ENCODE peak calls at places on chromosomes 1 and 21, in eight cellular contexts. K is foreskin fibroblast, T is skeletal muscle cell, A is mesenchymal stem cell, H is IMR-90, R is cardiac muscle cell, D is RWPE2, S is fibroblast of mammary gland. V is an unnamed sample.

GRCh38 chr1:3564921-3565831 is 46.1 kb downstream of the MEGF6 start:
- DNase-seq in K (no peak), T (no peak), A (peak), H (peak), R (peak), D (no peak), S (peak), V (peak)

GRCh38 chr21:45051580-45052434 is 22.6 kb upstream of the ADARB1 start:
- DNase-seq in K (no peak), T (no peak), A (no peak), H (no peak), R (no peak), D (peak), S (no peak), V (no peak)

GRCh38 chr1:98761238-98761637 is 99.7 kb downstream of the SNX7 start:
- DNase-seq in K (no peak), T (no peak), A (no peak), H (no peak), R (no peak), D (no peak), S (peak), V (peak)

GRCh38 chr1:223748773-223749733 is 36.7 kb downstream of the CAPN2 start:
- DNase-seq in K (peak), T (no peak), A (peak), H (peak), R (peak), D (no peak), S (peak), V (peak)

GRCh38 chr1:233252436-233252835 is 43.1 kb downstream of the PCNX2 start:
- DNase-seq in K (no peak), T (no peak), A (no peak), H (no peak), R (peak), D (no peak), S (no peak), V (no peak)

GRCh38 chr1:198686069-198686728 is 47.4 kb downstream of the PTPRC start:
- DNase-seq in K (no peak), T (no peak), A (peak), H (peak), R (peak), D (no peak), S (peak), V (peak)

GRCh38 chr1:185627136-185627535 is 107.1 kb upstream of the HMCN1 start:
- DNase-seq in K (no peak), T (no peak), A (no peak), H (no peak), R (no peak), D (no peak), S (no peak), V (no peak)

GRCh38 chr1:6128276-6129081 is 51.6 kb downstream of the CHD5 start:
- DNase-seq in K (no peak), T (no peak), A (no peak), H (no peak), R (no peak), D (peak), S (no peak), V (no peak)

GRCh38 chr1:72432645-72433267 is 150.4 kb upstream of the NEGR1 start:
- DNase-seq in K (no peak), T (no peak), A (no peak), H (no peak), R (no peak), D (no peak), S (no peak), V (no peak)

GRCh38 chr1:182392045-182393028 is 747 bp upstream of the GLUL start:
- DNase-seq in K (peak), T (no peak), A (peak), H (peak), R (peak), D (no peak), S (peak), V (peak)

GRCh38 chr1:18630511-18631495 is at the start of gene PAX7:
- DNase-seq in K (no peak), T (no peak), A (no peak), H (no peak), R (no peak), D (no peak), S (no peak), V (no peak)

GRCh38 chr1:167447521-167448136 is 70.7 kb downstream of the CD247 start:
- DNase-seq in K (no peak), T (no peak), A (no peak), H (no peak), R (no peak), D (peak), S (no peak), V (no peak)

GRCh38 chr1:63368131-63368530 is 704 bp downstream of the ALG6 start:
- DNase-seq in K (no peak), T (no peak), A (no peak), H (no peak), R (no peak), D (no peak), S (no peak), V (peak)

GRCh38 chr1:59043796-59044195 is 253.1 kb upstream of the FGGY start:
- DNase-seq in K (peak), T (peak), A (peak), H (peak), R (peak), D (peak), S (peak), V (peak)

GRCh38 chr1:155130272-155131006 is 2.8 kb downstream of the EFNA1 start:
- DNase-seq in K (no peak), T (no peak), A (no peak), H (no peak), R (no peak), D (no peak), S (no peak), V (no peak)

GRCh38 chr1:185821612-185822385 is 87.6 kb downstream of the HMCN1 start:
- DNase-seq in K (no peak), T (no peak), A (no peak), H (no peak), R (no peak), D (no peak), S (no peak), V (peak)

GRCh38 chr1:172054172-172054571 is 212.9 kb downstream of the DNM3 start:
- DNase-seq in K (no peak), T (peak), A (peak), H (no peak), R (no peak), D (no peak), S (peak), V (no peak)

GRCh38 chr1:10867914-10868598 is 71.6 kb upstream of the CASZ1 start:
- DNase-seq in K (no peak), T (no peak), A (no peak), H (no peak), R (no peak), D (no peak), S (no peak), V (no peak)

GRCh38 chr1:151860504-151861187 is 7.1 kb upstream of the THEM5 start:
- DNase-seq in K (no peak), T (no peak), A (no peak), H (no peak), R (no peak), D (no peak), S (no peak), V (no peak)

GRCh38 chr21:35509004-35509704 is 460.1 kb upstream of the RUNX1 start:
- DNase-seq in K (no peak), T (no peak), A (peak), H (no peak), R (peak), D (no peak), S (no peak), V (no peak)

GRCh38 chr21:41924355-41924754 is 29.5 kb downstream of the C2CD2 start:
- DNase-seq in K (no peak), T (no peak), A (peak), H (peak), R (no peak), D (no peak), S (peak), V (peak)

GRCh38 chr21:41926068-41926806 is 27.6 kb downstream of the C2CD2 start:
- DNase-seq in K (no peak), T (no peak), A (peak), H (peak), R (peak), D (no peak), S (peak), V (peak)

GRCh38 chr21:41928621-41929220 is 25.1 kb downstream of the C2CD2 start:
- DNase-seq in K (no peak), T (no peak), A (peak), H (no peak), R (no peak), D (no peak), S (no peak), V (no peak)

GRCh38 chr21:41927727-41928409 is 25.9 kb downstream of the C2CD2 start:
- DNase-seq in K (no peak), T (no peak), A (no peak), H (no peak), R (no peak), D (no peak), S (no peak), V (no peak)

GRCh38 chr21:41926807-41927171 is 27.0 kb downstream of the C2CD2 start:
- DNase-seq in K (no peak), T (no peak), A (no peak), H (no peak), R (no peak), D (no peak), S (no peak), V (no peak)
- H3K4me3 ChIP-seq in K (peak), T (peak), A (no peak), H (peak), R (no peak), D (peak), S (no peak), V (no peak)

GRCh38 chr1:31376374-31377134 is 3.7 kb upstream of the FABP3 start:
- DNase-seq in K (peak), T (peak), A (peak), H (peak), R (peak), D (no peak), S (peak), V (peak)
- H3K4me3 ChIP-seq in K (no peak), T (no peak), A (no peak), H (no peak), R (no peak), D (no peak), S (no peak), V (no peak)

GRCh38 chr1:66933887-66934700 is 9.3 kb downstream of the MIER1 start:
- DNase-seq in K (no peak), T (no peak), A (no peak), H (no peak), R (no peak), D (no peak), S (no peak), V (no peak)
- H3K4me3 ChIP-seq in K (peak), T (no peak), A (no peak), H (no peak), R (no peak), D (peak), S (peak), V (no peak)

GRCh38 chr1:2249559-2249906 is 21.4 kb downstream of the SKI start:
- DNase-seq in K (no peak), T (no peak), A (no peak), H (no peak), R (no peak), D (no peak), S (no peak), V (no peak)

GRCh38 chr1:2247760-2248126 is 19.6 kb downstream of the SKI start:
- DNase-seq in K (no peak), T (no peak), A (no peak), H (no peak), R (no peak), D (no peak), S (no peak), V (no peak)

GRCh38 chr1:2248854-2249558 is 20.9 kb downstream of the SKI start:
- DNase-seq in K (no peak), T (no peak), A (no peak), H (no peak), R (no peak), D (no peak), S (no peak), V (no peak)

GRCh38 chr1:2250721-2251281 is 22.7 kb downstream of the SKI start:
- DNase-seq in K (no peak), T (no peak), A (no peak), H (no peak), R (no peak), D (no peak), S (no peak), V (no peak)

GRCh38 chr1:2248127-2248826 is 20.2 kb downstream of the SKI start:
- DNase-seq in K (no peak), T (no peak), A (no peak), H (no peak), R (no peak), D (no peak), S (no peak), V (no peak)
- H3K4me3 ChIP-seq in K (no peak), T (no peak), A (no peak), H (no peak), R (no peak), D (no peak), S (no peak), V (no peak)

V was measured in choroid plexus epithelial cell.